ENCODE peak calls at places on chromosome 3, in six cellular contexts. K is GM04504; N is bronchial epithelial cell; R is DMS 273 treated with DMSO at 0.1 percent for 48 hours; U is NCI-H510A treated with DMSO at 0.1 percent for 48 hours; V is stimulated activated CD4-positive, alpha-beta T cell treated with anti-CD3 and anti-CD28 coated beads, Interleukin-1b, Interleukin-23, amount 100 ng/mL, for 24 hours. E is an unnamed sample.

GRCh38 chr3:44337253-44337652 is 1.3 kb upstream of the TCAIM start:
- DNase-seq in K (no peak), N (no peak), R (no peak), V (no peak), U (no peak), E (peak)

GRCh38 chr3:169668957-169669681 is 5.6 kb upstream of the MECOM start:
- DNase-seq in V (no peak), N (peak), R (peak), K (no peak), U (peak), E (peak)

GRCh38 chr3:197454014-197454413 is 101.8 kb downstream of the BDH1 start:
- DNase-seq in U (peak), K (no peak), R (no peak), N (peak), V (no peak), E (peak)

GRCh38 chr3:72950372-72950771 is 46.2 kb upstream of the PPP4R2 start:
- DNase-seq in K (no peak), V (no peak), U (no peak), R (no peak), N (no peak), E (no peak)

GRCh38 chr3:45787551-45787950 is 8.8 kb downstream of the SLC6A20 start:
- DNase-seq in N (no peak), V (no peak), K (no peak), U (no peak), R (no peak), E (no peak)

GRCh38 chr3:9201895-9202294 is 47.6 kb downstream of the SRGAP3 start:
- DNase-seq in V (no peak), U (no peak), R (no peak), N (no peak), K (no peak), E (no peak)

GRCh38 chr3:31343075-31343474 is 189.7 kb upstream of the STT3B start:
- DNase-seq in R (no peak), U (no peak), K (no peak), V (no peak), N (no peak), E (no peak)

GRCh38 chr3:29065211-29065785 is 215.6 kb upstream of the RBMS3 start:
- DNase-seq in R (peak), U (peak), V (no peak), N (peak), K (peak), E (peak)

GRCh38 chr3:129021140-129021551 is 20.0 kb downstream of the EFCC1 start:
- DNase-seq in U (no peak), N (no peak), V (no peak), K (no peak), R (no peak), E (no peak)

E was measured in NCI-H524.